ENCODE peak calls at places on chromosomes 11 and 22, in four cellular contexts. J, D, K and C are unnamed samples.

GRCh38 chr11:118102721-118103261 is 16.0 kb upstream of the SMIM35 start:
- DNase-seq in J (no peak), D (no peak), K (no peak), C (no peak)

GRCh38 chr22:37910863-37911262 is 4.8 kb downstream of the MICALL1 start:
- DNase-seq in J (no peak), D (no peak), K (no peak), C (no peak)

GRCh38 chr22:38490915-38491314 is 15.2 kb downstream of the DDX17 start:
- DNase-seq in J (peak; percentile 70), D (no peak), K (peak; percentile 60), C (peak; percentile 83)

GRCh38 chr11:70063121-70063520 is 15.0 kb upstream of the ANO1 start:
- DNase-seq in J (no peak), D (no peak), K (no peak), C (no peak)

GRCh38 chr22:27800250-27801131 is 1.1 kb downstream of the MN1 start:
- DNase-seq in J (no peak), D (no peak), K (no peak), C (no peak)

GRCh38 chr22:39712938-39713525 is 142.5 kb downstream of the CACNA1I start:
- DNase-seq in J (no peak), D (no peak), K (no peak), C (no peak)

GRCh38 chr11:115201121-115201792 is 303.0 kb downstream of the CADM1 start:
- DNase-seq in J (no peak), D (no peak), K (peak; percentile 58), C (no peak)

GRCh38 chr22:22394589-22394988 is 114.0 kb downstream of the ZNF280B start:
- DNase-seq in J (no peak), D (no peak), K (no peak), C (no peak)

GRCh38 chr11:34599406-34599901 is 21.4 kb upstream of the EHF start:
- DNase-seq in J (peak; percentile 72), D (no peak), K (peak; percentile 96), C (peak; percentile 79)

GRCh38 chr11:71990721-71991120 is 8.0 kb upstream of the IL18BP start:
- DNase-seq in J (no peak), D (no peak), K (no peak), C (no peak)

GRCh38 chr11:112968988-112969714 is 7.9 kb downstream of the NCAM1 start:
- DNase-seq in J (peak; percentile 78), D (no peak), K (no peak), C (no peak)

GRCh38 chr11:121626507-121626875 is 173.7 kb upstream of the SORL1-AS1 start:
- DNase-seq in J (no peak), D (no peak), K (no peak), C (no peak)

GRCh38 chr22:19772673-19773469 is 12.3 kb downstream of the TBX1 start:
- DNase-seq in J (no peak), D (no peak), K (no peak), C (no peak)

GRCh38 chr22:48570912-48571311 is 1256.8 kb downstream of the BRD1 start:
- DNase-seq in J (no peak), D (no peak), K (no peak), C (no peak)

GRCh38 chr11:128294685-128295079 is 292.7 kb downstream of the ETS1 start:
- DNase-seq in J (no peak), D (no peak), K (peak; percentile 11), C (no peak)

GRCh38 chr11:93017821-93018690 is 48.6 kb downstream of the MTNR1B start:
- DNase-seq in J (peak; percentile 65), D (no peak), K (peak; percentile 52), C (no peak)

GRCh38 chr22:39177791-39178190 is 25.3 kb upstream of the CBX7 start:
- DNase-seq in J (no peak), D (no peak), K (no peak), C (no peak)